ENCODE peak calls at places on chromosome 13, in four cellular contexts. W is activated CD4-positive, CD25-positive, alpha-beta regulatory T cell; X is LHCN-M2; I is neural progenitor cell. N is an unnamed sample.
A peak's percentile ranks its signal among the peaks of the same experiment; 100 is the strongest.

GRCh38 chr13:75796825-75797224 is 160.7 kb downstream of the LMO7 start:
- DNase-seq in I (no peak), X (no peak), W (no peak), N (no peak)

GRCh38 chr13:35791191-35791902 is 314.9 kb upstream of the MAB21L1 start:
- DNase-seq in X (peak; percentile 35), W (no peak), I (no peak), N (no peak)

GRCh38 chr13:24511824-24512207 is 762 bp downstream of the PARP4 start:
- DNase-seq in W (no peak), X (no peak), I (no peak), N (peak; percentile 74)

GRCh38 chr13:40624338-40624737 is 42.1 kb downstream of the FOXO1 start:
- DNase-seq in I (no peak), X (peak; percentile 40), W (peak; percentile 4), N (no peak)

GRCh38 chr13:43786472-43786765 is 353 bp downstream of the ENOX1 start:
- DNase-seq in W (no peak), X (no peak), I (no peak), N (no peak)

GRCh38 chr13:82917984-82918383 is 964.3 kb downstream of the SLITRK1 start:
- DNase-seq in X (no peak), I (no peak), W (no peak), N (no peak)

GRCh38 chr13:103133551-103133950 is 67.3 kb upstream of the SLC10A2 start:
- DNase-seq in I (no peak), X (no peak), W (no peak), N (no peak)

GRCh38 chr13:45784755-45785675 is 66.5 kb downstream of the SIAH3 start:
- DNase-seq in W (no peak), X (no peak), I (no peak), N (no peak)

GRCh38 chr13:64293923-64294322 is 2878.3 kb upstream of the PCDH20 start:
- DNase-seq in X (no peak), W (no peak), I (no peak), N (no peak)

GRCh38 chr13:43728411-43728810 is 58.4 kb downstream of the ENOX1 start:
- DNase-seq in X (peak; percentile 49), I (no peak), W (no peak), N (no peak)

GRCh38 chr13:43908156-43909126 is 28.7 kb downstream of the LACC1 start:
- DNase-seq in W (no peak), X (peak; percentile 64), I (peak; percentile 58), N (no peak)

GRCh38 chr13:92355213-92355612 is 871.4 kb upstream of the GPC6 start:
- DNase-seq in I (peak; percentile 57), X (no peak), W (no peak), N (no peak)

GRCh38 chr13:32378012-32378411 is 49.9 kb downstream of the N4BP2L1 start:
- DNase-seq in W (no peak), I (no peak), X (peak; percentile 2), N (no peak)

GRCh38 chr13:111319998-111320911 is at the start of gene TEX29:
- DNase-seq in W (no peak), I (no peak), X (no peak), N (no peak)

GRCh38 chr13:89695343-89696257 is 1651.9 kb upstream of the MIR17HG start:
- DNase-seq in W (no peak), I (peak; percentile 60), X (peak; percentile 29), N (no peak)

GRCh38 chr13:64471916-64472315 is 2758.2 kb downstream of the PCDH9 start:
- DNase-seq in I (no peak), X (peak; percentile 33), W (no peak), N (no peak)

GRCh38 chr13:47085346-47085745 is 188.5 kb upstream of the HTR2A start:
- DNase-seq in I (no peak), X (peak; percentile 78), W (no peak), N (no peak)

GRCh38 chr13:48210178-48210577 is 22.8 kb upstream of the ITM2B start:
- DNase-seq in W (no peak), X (peak; percentile 81), I (no peak), N (peak; percentile 83)

GRCh38 chr13:97367427-97367826 is 66.5 kb upstream of the RAP2A start:
- DNase-seq in W (no peak), I (peak; percentile 59), X (peak; percentile 93), N (no peak)

GRCh38 chr13:84776578-84776977 is 894.3 kb upstream of the SLITRK1 start:
- DNase-seq in W (no peak), X (no peak), I (no peak), N (no peak)